ENCODE peak calls at places on chromosomes 1 and 21, in four cellular contexts. M is WTC11, P is progenitor cell of endocrine pancreas, R is Peyer's patch. T is an unnamed sample.

GRCh38 chr1:219639843-219640606 is 27.1 kb upstream of the ZC3H11B start:
- DNase-seq in M (no peak), P (no peak), R (no peak), T (no peak)

GRCh38 chr1:52842643-52843310 is at the start of gene ZYG11A:
- DNase-seq in M (peak), P (peak), R (peak), T (peak)

GRCh38 chr1:119884700-119885099 is 11.6 kb downstream of the ADAM30 start:
- DNase-seq in M (no peak), P (no peak), R (no peak), T (no peak)

GRCh38 chr1:161200992-161201827 is 957 bp upstream of the NDUFS2 start:
- DNase-seq in M (no peak), P (no peak), R (peak), T (no peak)

GRCh38 chr21:31938330-31939301 is 65.8 kb downstream of the HUNK start:
- DNase-seq in M (no peak), P (no peak), R (no peak), T (no peak)

GRCh38 chr1:12619396-12620141 is 1.6 kb upstream of the DHRS3 start:
- DNase-seq in M (peak), P (peak), R (peak), T (peak)

GRCh38 chr1:156160744-156161181 is 7.4 kb downstream of the SEMA4A start:
- DNase-seq in M (peak), P (peak), R (peak), T (peak)

GRCh38 chr1:26820784-26821269 is 5.7 kb upstream of the ZDHHC18 start:
- DNase-seq in M (no peak), P (no peak), R (peak), T (no peak)

GRCh38 chr1:192564099-192564498 is 11.5 kb upstream of the RGS1 start:
- DNase-seq in M (no peak), P (no peak), R (peak), T (no peak)

GRCh38 chr1:5508669-5509330 is 483.4 kb downstream of the NPHP4 start:
- DNase-seq in M (no peak), P (no peak), R (no peak), T (no peak)

GRCh38 chr1:30668026-30668425 is 55.4 kb downstream of the MATN1 start:
- DNase-seq in M (no peak), P (no peak), R (peak), T (no peak)

GRCh38 chr1:115158181-115158580 is 68.9 kb upstream of the TSPAN2 start:
- DNase-seq in M (no peak), P (no peak), R (no peak), T (no peak)

GRCh38 chr1:63038586-63038985 is 254.7 kb downstream of the ATG4C start:
- DNase-seq in M (no peak), P (no peak), R (no peak), T (no peak)

GRCh38 chr1:64983110-64983509 is 16.8 kb upstream of the JAK1 start:
- DNase-seq in M (no peak), P (no peak), R (no peak), T (no peak)

GRCh38 chr1:230127105-230128054 is 60.3 kb downstream of the GALNT2 start:
- DNase-seq in M (no peak), P (no peak), R (no peak), T (no peak)

GRCh38 chr1:215052656-215053055 is 29.9 kb upstream of the KCNK2 start:
- DNase-seq in M (no peak), P (no peak), R (no peak), T (no peak)

GRCh38 chr1:222634180-222635013 is 16.5 kb downstream of the MIA3 start:
- DNase-seq in M (peak), P (peak), R (peak), T (no peak)

GRCh38 chr1:166069390-166069789 is 97.4 kb downstream of the FAM78B start:
- DNase-seq in M (no peak), P (peak), R (no peak), T (no peak)

GRCh38 chr21:45403825-45404725 is 890 bp upstream of the COL18A1 start:
- DNase-seq in M (peak), P (no peak), R (peak), T (no peak)

GRCh38 chr1:242430956-242431355 is 93.5 kb downstream of the PLD5 start:
- DNase-seq in M (no peak), P (no peak), R (no peak), T (no peak)

GRCh38 chr1:242427519-242427918 is 97.0 kb downstream of the PLD5 start:
- DNase-seq in M (no peak), P (no peak), R (no peak), T (no peak)

GRCh38 chr1:242428403-242429190 is 95.9 kb downstream of the PLD5 start:
- DNase-seq in M (no peak), P (no peak), R (no peak), T (no peak)

GRCh38 chr1:242426271-242426905 is 98.1 kb downstream of the PLD5 start:
- DNase-seq in M (no peak), P (no peak), R (no peak), T (no peak)

DNA sequence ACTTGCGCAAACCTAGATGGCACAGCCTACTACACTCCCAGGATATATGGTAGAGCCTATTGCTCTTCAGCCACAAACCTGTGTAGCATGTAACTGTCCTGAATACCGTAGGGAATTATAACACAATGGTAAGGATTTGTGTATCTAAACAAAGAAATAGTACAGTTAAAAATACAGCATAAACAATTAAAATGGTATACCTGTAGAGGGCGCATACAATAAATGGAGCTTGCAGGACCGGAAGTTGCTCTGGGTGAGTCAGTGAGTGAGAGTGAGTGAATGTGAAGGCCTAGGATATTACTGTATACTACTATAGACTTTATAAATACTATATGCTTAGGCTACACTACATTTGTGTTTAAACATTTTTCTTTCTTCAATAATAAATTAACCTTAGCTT is 99.3 kb downstream of the PLD5 start:
- DNase-seq in M (no peak), P (no peak), R (no peak), T (no peak)
- TF ChIP-seq CTCF in M (no peak), P (no peak), R (no peak), T (no peak)

GRCh38 chr1:90706437-90707362 is 10.4 kb downstream of the BARHL2 start:
- DNase-seq in M (peak), P (peak), R (no peak), T (peak)

GRCh38 chr1:90707363-90707710 is 9.8 kb downstream of the BARHL2 start:
- DNase-seq in M (peak), P (peak), R (no peak), T (peak)

GRCh38 chr1:90708236-90708786 is 8.8 kb downstream of the BARHL2 start:
- DNase-seq in M (no peak), P (no peak), R (no peak), T (no peak)

GRCh38 chr1:90705910-90706309 is 11.2 kb downstream of the BARHL2 start:
- DNase-seq in M (no peak), P (no peak), R (no peak), T (no peak)

GRCh38 chr1:90704817-90705216 is 12.3 kb downstream of the BARHL2 start:
- DNase-seq in M (peak), P (no peak), R (no peak), T (no peak)
- TF ChIP-seq CTCF in M (no peak), P (no peak), R (no peak), T (no peak)

DNA sequence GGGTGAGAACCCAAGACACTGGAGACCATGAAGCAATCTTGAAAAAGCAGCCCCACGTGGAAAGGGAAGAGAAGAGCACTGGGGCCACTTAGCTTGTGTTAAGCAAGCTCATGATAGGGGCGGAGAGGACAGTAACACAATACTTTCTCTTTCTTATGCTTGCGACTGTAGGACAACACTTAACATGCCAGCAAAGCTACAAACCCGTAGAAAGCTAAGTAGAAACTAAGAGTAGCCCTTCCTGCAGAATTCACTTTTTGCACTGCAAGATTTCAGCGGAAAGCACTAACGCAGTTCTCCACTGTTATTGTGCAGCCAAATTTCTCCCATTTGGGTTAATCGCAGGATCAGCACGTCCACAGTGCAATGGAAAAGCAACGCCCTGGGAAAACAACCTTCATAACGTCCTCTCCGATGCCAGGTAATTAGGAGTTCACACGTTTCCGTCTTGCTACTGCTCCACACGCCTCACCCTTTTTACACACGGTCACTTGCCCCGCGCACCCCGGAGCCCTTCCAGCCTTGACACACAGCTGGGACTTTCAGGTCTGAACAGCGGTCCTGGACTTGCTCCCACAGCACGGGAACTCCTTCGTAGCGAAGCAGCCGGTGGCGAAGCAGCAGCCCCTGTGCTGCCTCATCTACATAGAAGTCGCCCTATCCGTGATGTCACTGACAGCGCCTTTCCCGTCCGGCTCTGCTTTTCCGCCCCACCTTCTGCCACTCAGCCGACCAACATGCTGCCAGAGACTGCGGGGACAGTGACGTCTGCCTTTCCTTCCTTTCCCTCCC is 148.6 kb downstream of the PPIAL4G start:
- DNase-seq in M (peak), P (peak), R (peak), T (peak)
- TF ChIP-seq CTCF in M (no peak), P (no peak), R (no peak), T (no peak)

GRCh38 chr1:17631410-17631809 is 91.9 kb downstream of the ARHGEF10L start:
- DNase-seq in M (no peak), P (no peak), R (no peak), T (no peak)

GRCh38 chr1:17627239-17628052 is 87.9 kb downstream of the ARHGEF10L start:
- DNase-seq in M (no peak), P (no peak), R (no peak), T (peak)

GRCh38 chr1:17630048-17630830 is 90.7 kb downstream of the ARHGEF10L start:
- DNase-seq in M (no peak), P (no peak), R (peak), T (no peak)

GRCh38 chr1:17632106-17632505 is 92.6 kb downstream of the ARHGEF10L start:
- DNase-seq in M (no peak), P (no peak), R (no peak), T (no peak)

GRCh38 chr1:17629460-17629859 is 90.0 kb downstream of the ARHGEF10L start:
- DNase-seq in M (peak), P (no peak), R (no peak), T (no peak)
- TF ChIP-seq CTCF in M (peak), P (peak), R (peak), T (peak)

DNA sequence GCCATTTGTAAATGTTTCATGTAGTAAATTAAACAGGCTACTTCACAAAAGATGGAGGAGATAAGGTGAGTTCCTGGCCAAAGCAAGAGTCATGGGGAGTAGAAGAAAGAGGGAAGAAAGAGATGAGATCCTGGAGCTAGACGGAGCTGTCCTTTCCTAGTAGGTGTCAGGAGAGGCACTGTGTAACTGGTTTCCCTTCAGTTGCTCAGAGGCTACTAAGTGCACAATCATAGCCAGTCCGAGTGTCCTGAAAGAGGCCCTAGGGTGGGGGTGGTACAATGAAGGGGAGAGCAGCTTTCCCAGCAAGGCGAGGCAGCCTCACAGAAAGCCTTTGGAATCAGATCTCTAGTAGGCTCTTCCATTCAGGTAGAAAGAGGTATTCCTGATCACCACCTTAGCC is 390.9 kb downstream of the KCNH1 start:
- DNase-seq in M (no peak), P (no peak), R (no peak), T (no peak)
- TF ChIP-seq CTCF in M (no peak), P (no peak), R (no peak), T (no peak)

DNA sequence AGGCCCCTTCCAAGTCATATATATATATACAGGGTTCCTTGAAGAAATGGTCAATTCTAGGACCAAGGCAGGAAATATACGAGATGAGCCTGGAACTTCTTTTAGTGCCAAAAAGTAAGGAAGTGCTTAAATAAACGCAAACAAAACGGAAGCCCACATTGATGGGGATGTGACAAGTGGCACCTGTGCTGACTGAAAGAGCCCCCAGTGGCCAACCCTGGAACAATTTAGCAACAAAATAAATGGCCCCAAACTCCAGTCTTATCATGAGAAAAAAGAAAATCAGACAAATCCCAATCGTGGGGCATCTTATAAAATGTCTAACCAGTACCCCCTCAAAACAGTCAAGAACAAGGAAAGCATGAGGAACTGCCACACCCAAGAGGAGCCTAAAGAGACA is 17.7 kb downstream of the PLA2G5 start:
- DNase-seq in M (peak), P (no peak), R (no peak), T (no peak)
- TF ChIP-seq CTCF in M (peak), P (peak), R (no peak), T (no peak)

GRCh38 chr1:84892657-84893618 is at the start of gene LPAR3:
- DNase-seq in M (peak), P (peak), R (no peak), T (peak)
- TF ChIP-seq CTCF in M (no peak), P (no peak), R (no peak), T (no peak)

DNA sequence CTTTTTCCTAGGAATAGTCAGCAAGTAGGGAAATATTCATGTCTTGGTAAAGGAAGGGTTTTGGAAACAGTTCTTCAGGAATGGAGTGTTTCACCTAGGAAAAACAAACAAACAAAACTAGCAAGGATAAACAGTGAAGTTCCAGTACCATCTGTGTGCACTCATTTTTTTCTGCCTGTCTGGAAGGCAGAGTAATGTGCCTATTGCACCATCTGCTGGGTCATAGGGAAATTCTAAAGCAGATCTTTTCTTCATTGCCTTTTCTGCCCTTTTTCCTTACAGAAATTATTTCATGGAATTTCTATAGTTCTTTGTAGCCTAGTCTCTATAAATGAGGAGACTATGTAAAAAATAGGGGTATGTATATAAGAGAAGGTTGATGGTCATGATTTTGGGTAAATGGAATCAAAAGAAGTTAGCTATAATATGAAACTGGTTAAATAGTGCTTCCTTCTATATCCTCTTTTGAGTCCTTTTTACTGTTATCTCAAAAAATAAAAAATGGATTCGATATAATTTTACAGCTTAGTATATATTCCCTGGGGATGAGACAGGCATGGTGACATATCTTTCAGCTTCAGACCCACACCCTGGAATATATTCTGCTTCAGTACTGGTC is 3.4 kb upstream of the HRNR start:
- DNase-seq in M (no peak), P (no peak), R (no peak), T (no peak)
- TF ChIP-seq CTCF in M (no peak), P (no peak), R (no peak), T (no peak)